ENCODE peak calls at places on chromosomes 12 and 14, in four cellular contexts. P is K562, T is GM12878, U is HepG2. W is an unnamed sample.

GRCh38 chr12:53492188-53492587 is 7.1 kb downstream of the MAP3K12 start:
- DNase-seq in P (no peak), T (no peak), U (no peak), W (no peak)

GRCh38 chr12:109835827-109836226 is 2.6 kb upstream of the TRPV4 start:
- DNase-seq in P (no peak), T (no peak), U (no peak), W (no peak)

GRCh38 chr14:24802236-24802635 is 168.2 kb upstream of the GZMB start:
- DNase-seq in P (no peak), T (no peak), U (no peak), W (no peak)

GRCh38 chr14:76867536-76868452 is 41.6 kb downstream of the LRRC74A start:
- DNase-seq in P (no peak), T (no peak), U (no peak), W (no peak)

GRCh38 chr12:26833692-26834168 is 736 bp upstream of the ITPR2 start:
- DNase-seq in P (no peak), T (no peak), U (no peak), W (peak)

GRCh38 chr14:70897475-70897874 is 9.8 kb upstream of the PCNX1 start:
- DNase-seq in P (no peak), T (no peak), U (no peak), W (no peak)

GRCh38 chr12:90896164-90896563 is 58.8 kb downstream of the CCER1 start:
- DNase-seq in P (no peak), T (no peak), U (no peak), W (no peak)

GRCh38 chr12:72622556-72622955 is 350.4 kb downstream of the TRHDE start:
- DNase-seq in P (no peak), T (no peak), U (no peak), W (no peak)

GRCh38 chr14:22878271-22879246 is 4.5 kb upstream of the REM2 start:
- DNase-seq in P (no peak), T (no peak), U (no peak), W (no peak)

GRCh38 chr12:89350661-89351488 is 1.4 kb downstream of the DUSP6 start:
- DNase-seq in P (no peak), T (no peak), U (no peak), W (no peak)

GRCh38 chr12:16303939-16304338 is 26.5 kb upstream of the SLC15A5 start:
- DNase-seq in P (no peak), T (no peak), U (no peak), W (no peak)

GRCh38 chr14:76948213-76948947 is 80.1 kb downstream of the IRF2BPL start:
- DNase-seq in P (no peak), T (no peak), U (peak), W (no peak)

GRCh38 chr14:34450542-34450915 is 11.5 kb downstream of the SPTSSA start:
- DNase-seq in P (no peak), T (no peak), U (peak), W (no peak)

GRCh38 chr12:47717443-47718193 is 7.7 kb downstream of the ENDOU start:
- DNase-seq in P (peak), T (no peak), U (peak), W (peak)

GRCh38 chr14:23546450-23547035 is 5.0 kb downstream of the ZFHX2 start:
- DNase-seq in P (no peak), T (no peak), U (no peak), W (no peak)

GRCh38 chr12:51917041-51917590 is 9.8 kb downstream of the ACVRL1 start:
- DNase-seq in P (no peak), T (no peak), U (no peak), W (no peak)

GRCh38 chr12:26740991-26741390 is 92.0 kb downstream of the ITPR2 start:
- DNase-seq in P (no peak), T (no peak), U (no peak), W (no peak)

GRCh38 chr12:39905152-39905551 is 200.7 kb downstream of the SLC2A13 start:
- DNase-seq in P (no peak), T (no peak), U (no peak), W (no peak)

GRCh38 chr12:64892561-64892960 is 68.1 kb downstream of the TBC1D30 start:
- DNase-seq in P (no peak), T (no peak), U (no peak), W (no peak)

GRCh38 chr14:22538671-22539228 is 50.3 kb downstream of the DAD1 start:
- DNase-seq in P (no peak), T (no peak), U (no peak), W (no peak)

GRCh38 chr12:2295941-2296461 is 243.2 kb downstream of the CACNA1C start:
- DNase-seq in P (no peak), T (no peak), U (no peak), W (no peak)

GRCh38 chr14:93033983-93034670 is 81.6 kb downstream of the ITPK1 start:
- DNase-seq in P (peak), T (no peak), U (no peak), W (peak)

GRCh38 chr14:57378661-57379060 is 11.7 kb upstream of the NAA30 start:
- DNase-seq in P (no peak), T (no peak), U (no peak), W (no peak)

GRCh38 chr12:51917746-51918453 is 10.6 kb downstream of the ACVRL1 start:
- DNase-seq in P (no peak), T (no peak), U (no peak), W (no peak)

GRCh38 chr12:75529826-75530225 is 18.4 kb upstream of the KRR1 start:
- DNase-seq in P (no peak), T (no peak), U (no peak), W (no peak)

GRCh38 chr12:18955594-18955993 is 173.9 kb upstream of the PLEKHA5 start:
- DNase-seq in P (no peak), T (no peak), U (no peak), W (no peak)

GRCh38 chr12:2324375-2324774 is 271.6 kb downstream of the CACNA1C start:
- DNase-seq in P (no peak), T (no peak), U (no peak), W (no peak)

GRCh38 chr12:77841467-77842054 is 10.9 kb downstream of the NAV3 start:
- DNase-seq in P (no peak), T (no peak), U (no peak), W (no peak)

GRCh38 chr14:65281991-65282908 is 130.3 kb upstream of the FUT8 start:
- DNase-seq in P (no peak), T (no peak), U (no peak), W (no peak)
- TF ChIP-seq TARDBP in P (no peak), T (no peak), U (no peak), W (no peak)

DNA sequence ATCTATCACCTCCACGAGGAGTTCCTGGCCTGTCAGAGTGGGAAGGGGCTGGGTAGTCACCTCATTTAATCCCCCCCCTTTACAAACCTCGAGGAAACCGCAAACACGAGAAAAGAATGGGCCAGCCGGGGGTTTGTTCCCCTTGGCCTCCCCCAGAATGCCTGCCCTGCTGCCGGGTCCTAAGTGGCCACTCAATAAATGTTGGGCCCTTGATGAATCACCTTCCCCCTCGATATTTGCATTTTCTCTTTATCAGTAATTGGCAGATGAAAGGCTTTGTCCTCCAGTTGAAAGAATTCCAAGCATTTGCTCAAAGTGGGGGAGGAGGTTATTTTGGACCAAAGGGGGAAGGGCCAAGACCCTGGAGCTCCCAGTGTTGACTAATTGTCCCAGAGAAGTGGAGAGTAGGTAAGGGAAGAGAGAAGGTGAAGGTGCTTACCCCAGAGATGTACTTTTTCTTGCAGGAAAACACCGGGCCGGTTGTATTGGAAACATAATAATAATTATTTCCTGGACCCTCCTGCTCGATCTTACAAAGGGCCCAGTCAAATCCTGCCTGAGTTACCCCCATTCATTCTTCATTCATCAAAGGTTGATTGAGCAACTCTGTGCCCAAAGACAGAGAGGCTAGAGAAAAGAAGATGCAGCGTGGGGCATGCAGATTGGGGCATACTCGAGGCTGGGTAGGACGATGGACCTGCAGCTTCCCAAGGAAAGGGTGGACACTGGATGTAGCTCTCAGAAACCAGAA is 1.9 kb upstream of the KDM2B start:
- DNase-seq in P (peak), T (no peak), U (peak), W (no peak)
- TF ChIP-seq TARDBP in P (no peak), T (no peak), U (no peak), W (no peak)

GRCh38 chr12:76628745-76629144 is 69.2 kb upstream of the OSBPL8 start:
- DNase-seq in P (no peak), T (no peak), U (no peak), W (no peak)
- TF ChIP-seq TARDBP in P (no peak), T (no peak), U (no peak), W (no peak)

GRCh38 chr12:98532687-98533304 is 17.4 kb downstream of the TMPO start:
- DNase-seq in P (peak), T (no peak), U (peak), W (peak)
- TF ChIP-seq TARDBP in P (no peak), T (no peak), U (no peak), W (no peak)

GRCh38 chr14:68811161-68811560 is 18.3 kb upstream of the ZFP36L1 start:
- DNase-seq in P (no peak), T (no peak), U (no peak), W (no peak)
- TF ChIP-seq TARDBP in P (no peak), T (no peak), U (no peak), W (no peak)

GRCh38 chr14:100523536-100524025 is 63.6 kb downstream of the BEGAIN start:
- DNase-seq in P (no peak), T (no peak), U (no peak), W (no peak)

GRCh38 chr14:100525615-100526014 is 61.6 kb downstream of the BEGAIN start:
- DNase-seq in P (no peak), T (no peak), U (no peak), W (no peak)

GRCh38 chr14:100524933-100525243 is 62.3 kb downstream of the BEGAIN start:
- DNase-seq in P (peak), T (no peak), U (no peak), W (no peak)

GRCh38 chr14:100523131-100523530 is 64.1 kb downstream of the BEGAIN start:
- DNase-seq in P (no peak), T (no peak), U (no peak), W (no peak)

DNA sequence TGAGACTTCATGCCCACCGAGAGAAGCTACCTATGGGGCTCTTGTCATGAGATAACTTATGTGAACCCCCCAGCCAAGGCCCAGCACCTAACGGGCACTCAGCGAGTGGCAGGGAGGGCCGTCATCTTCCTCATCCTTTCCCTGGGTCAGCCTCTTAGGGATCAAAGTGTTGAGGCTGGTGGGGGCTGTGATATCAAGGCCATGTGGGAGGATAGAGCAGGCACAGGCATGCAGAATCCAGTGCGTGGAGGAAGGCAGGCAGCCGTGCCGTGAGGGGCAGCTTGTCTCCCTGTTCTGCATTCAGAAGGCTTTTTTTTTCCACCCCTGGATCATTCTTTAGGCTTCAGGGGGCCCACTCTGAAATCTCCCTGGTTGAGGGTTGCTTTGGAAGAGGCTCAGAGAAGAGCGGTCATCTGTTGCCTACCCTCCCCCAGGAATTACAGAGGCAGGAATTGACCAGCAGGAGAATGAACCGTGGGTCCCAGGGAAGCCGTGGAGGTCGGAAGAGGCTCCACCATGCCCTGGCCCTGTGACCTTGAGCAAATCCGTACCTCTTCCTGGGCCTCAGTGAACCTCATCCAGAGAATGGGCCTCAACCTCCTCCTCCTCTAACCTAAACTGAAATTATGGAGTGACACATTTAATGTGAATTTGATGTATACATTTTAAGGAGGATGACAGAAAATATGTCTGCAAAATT is 62.8 kb downstream of the BEGAIN start:
- DNase-seq in P (no peak), T (no peak), U (no peak), W (no peak)
- TF ChIP-seq TARDBP in P (no peak), T (no peak), U (no peak), W (no peak)